ENCODE peak calls at places on chromosome 4, in five cellular contexts. O is stimulated activated CD4-positive, alpha-beta T cell treated with anti-CD3 and anti-CD28 coated beads, Interleukin-15, amount 100 ng/mL, for 1 hour; S is NT2/D1; T is KG1; M is HFF-Myc. H is an unnamed sample.

GRCh38 chr4:89438102-89438831 is 130.7 kb upstream of the GPRIN3 start:
- DNase-seq in O (peak), S (peak), T (no peak), M (peak), H (no peak)

GRCh38 chr4:88010921-88011320 is 3.5 kb downstream of the PKD2 start:
- DNase-seq in O (no peak), S (no peak), T (no peak), M (no peak), H (no peak)

GRCh38 chr4:26542996-26543395 is 40.9 kb upstream of the TBC1D19 start:
- DNase-seq in O (no peak), S (no peak), T (no peak), M (no peak), H (no peak)

GRCh38 chr4:4457803-4458550 is 71.1 kb downstream of the NSG1 start:
- DNase-seq in O (no peak), S (no peak), T (no peak), M (no peak), H (no peak)

GRCh38 chr4:47926667-47927258 is 12.4 kb upstream of the NFXL1 start:
- DNase-seq in O (peak), S (no peak), T (no peak), M (no peak), H (peak)

GRCh38 chr4:52600275-52600674 is 58.8 kb downstream of the USP46 start:
- DNase-seq in O (no peak), S (no peak), T (no peak), M (no peak), H (no peak)

GRCh38 chr4:145935253-145936141 is 3.1 kb downstream of the ZNF827 start:
- DNase-seq in O (no peak), S (peak), T (no peak), M (no peak), H (no peak)

GRCh38 chr4:75036046-75036445 is 103.1 kb downstream of the PARM1 start:
- DNase-seq in O (no peak), S (no peak), T (peak), M (no peak), H (no peak)

GRCh38 chr4:187020681-187021080 is 297.0 kb upstream of the FAT1 start:
- DNase-seq in O (no peak), S (no peak), T (no peak), M (no peak), H (no peak)

GRCh38 chr4:147855670-147856069 is 123.8 kb downstream of the ARHGAP10 start:
- DNase-seq in O (no peak), S (no peak), T (no peak), M (no peak), H (no peak)

GRCh38 chr4:105243446-105243845 is 96.8 kb downstream of the TET2 start:
- DNase-seq in O (no peak), S (no peak), T (no peak), M (no peak), H (no peak)

GRCh38 chr4:39908284-39908683 is 69.4 kb downstream of the PDS5A start:
- DNase-seq in O (no peak), S (no peak), T (no peak), M (no peak), H (no peak)

GRCh38 chr4:186881521-186882220 is 158.0 kb upstream of the FAT1 start:
- DNase-seq in O (no peak), S (no peak), T (no peak), M (no peak), H (no peak)

GRCh38 chr4:55311792-55312490 is 34.1 kb upstream of the SRD5A3 start:
- DNase-seq in O (no peak), S (no peak), T (no peak), M (no peak), H (no peak)

GRCh38 chr4:78517050-78517652 is 34.4 kb upstream of the ANXA3 start:
- DNase-seq in O (no peak), S (no peak), T (no peak), M (peak), H (no peak)

GRCh38 chr4:76023381-76023780 is at the start of gene CXCL10:
- DNase-seq in O (no peak), S (no peak), T (no peak), M (no peak), H (no peak)